ENCODE peak calls at places on chromosomes 16 and 17, in four cellular contexts. V, F, B and K are unnamed samples.

GRCh38 chr17:887842-888214 is 91.7 kb downstream of the NXN start:
- DNase-seq in F (no peak), V (no peak), B (no peak), K (no peak)

GRCh38 chr16:89921699-89922476 is 1.3 kb upstream of the TUBB3 start:
- DNase-seq in V (peak; percentile 94), F (peak; percentile 86), B (no peak), K (peak; percentile 93)

GRCh38 chr17:55420776-55421178 is 858 bp downstream of the MMD start:
- DNase-seq in B (no peak), V (no peak), F (no peak), K (peak; percentile 53)

GRCh38 chr16:47732122-47732805 is 271.1 kb downstream of the PHKB start:
- DNase-seq in F (no peak), B (peak; percentile 13), V (peak; percentile 98), K (peak; percentile 81)

GRCh38 chr16:1082952-1083675 is 10.6 kb downstream of the SSTR5 start:
- DNase-seq in V (no peak), B (no peak), F (no peak), K (no peak)

GRCh38 chr16:10667239-10667638 is 27.5 kb downstream of the TEKT5 start:
- DNase-seq in V (no peak), F (no peak), B (no peak), K (no peak)

GRCh38 chr17:20095366-20096080 is 86.4 kb downstream of the SPECC1 start:
- DNase-seq in F (peak; percentile 84), B (peak; percentile 21), V (peak; percentile 13), K (peak; percentile 81)

GRCh38 chr16:3444032-3444388 is 530 bp downstream of the NAA60 start:
- DNase-seq in V (peak; percentile 80), F (no peak), B (no peak), K (peak; percentile 76)

GRCh38 chr16:89565256-89565505 is 4.7 kb downstream of the RPL13 start:
- DNase-seq in B (no peak), V (no peak), F (no peak), K (peak; percentile 82)

GRCh38 chr16:69302301-69302700 is 8.8 kb upstream of the VPS4A start:
- DNase-seq in B (no peak), V (no peak), F (no peak), K (no peak)

GRCh38 chr17:15263206-15263579 is 1.9 kb downstream of the PMP22 start:
- DNase-seq in B (no peak), V (peak; percentile 73), F (no peak), K (peak; percentile 76)

GRCh38 chr17:2195729-2196128 is 107.9 kb downstream of the SMG6 start:
- DNase-seq in F (no peak), V (no peak), B (no peak), K (no peak)

GRCh38 chr17:50241431-50241830 is 32.8 kb upstream of the TMEM92 start:
- DNase-seq in B (no peak), V (no peak), F (no peak), K (no peak)
- H4K5ac ChIP-seq in B (no peak overlapping the region), V (no peak overlapping the region), F (no peak overlapping the region), K (no peak overlapping the region)

GRCh38 chr17:36461330-36462110 is 25.0 kb upstream of the ZNHIT3 start:
- DNase-seq in B (no peak), F (no peak), V (no peak), K (no peak)
- H4K5ac ChIP-seq in B (no peak overlapping the region), F (no peak overlapping the region), V (no peak overlapping the region), K (no peak overlapping the region)

DNA sequence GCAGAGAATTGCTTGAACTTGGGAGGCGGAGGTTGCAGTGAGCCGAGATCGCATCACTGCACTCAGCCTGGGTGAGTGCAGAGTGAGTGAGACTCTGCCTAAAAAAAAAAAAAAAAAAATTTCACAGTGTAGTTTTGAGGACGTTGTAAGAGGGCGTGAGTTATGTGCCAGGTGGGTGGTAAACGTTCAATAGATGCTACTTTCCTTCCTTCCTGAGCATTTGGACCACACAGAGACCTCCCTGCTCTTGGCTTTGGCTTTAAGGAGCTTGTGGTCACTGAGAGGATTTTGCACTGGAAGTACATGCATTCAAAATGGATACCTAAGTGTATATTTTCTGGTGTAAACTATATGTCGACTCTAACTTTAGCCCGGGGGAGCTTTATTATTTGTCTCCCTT is 30.5 kb downstream of the SOST start:
- DNase-seq in V (no peak), F (no peak), B (no peak), K (no peak)
- H4K5ac ChIP-seq in V (no peak overlapping the region), F (no peak overlapping the region), B (no peak overlapping the region), K (no peak overlapping the region)

GRCh38 chr17:49705254-49705653 is 2.5 kb downstream of the SLC35B1 start:
- DNase-seq in F (no peak), V (no peak), B (no peak), K (no peak)

GRCh38 chr17:49707246-49707607 is 537 bp downstream of the SLC35B1 start:
- DNase-seq in V (no peak), F (no peak), B (no peak), K (peak; percentile 34)

GRCh38 chr17:49703557-49704277 is 4.0 kb downstream of the SLC35B1 start:
- DNase-seq in F (peak; percentile 54), V (peak; percentile 39), B (no peak), K (peak; percentile 77)

GRCh38 chr17:49708515-49709161 is 874 bp upstream of the SLC35B1 start:
- DNase-seq in B (no peak), F (peak; percentile 68), V (no peak), K (peak; percentile 32)

GRCh38 chr17:49707608-49708514 is at the start of gene SLC35B1:
- DNase-seq in B (peak; percentile 97), F (peak; percentile 100), V (peak; percentile 99), K (peak; percentile 99)
- H4K5ac ChIP-seq in B (peak within 1 kb of the TSS; percentile 93), F (no peak within 1 kb of the TSS), V (peak within 1 kb of the TSS; percentile 98), K (no peak within 1 kb of the TSS)

GRCh38 chr17:30952645-30953393 is 18.0 kb upstream of the RNF135 start:
- DNase-seq in B (no peak), V (no peak), F (no peak), K (no peak)
- H4K5ac ChIP-seq in B (no peak overlapping the region), V (no peak overlapping the region), F (no peak overlapping the region), K (no peak overlapping the region)

GRCh38 chr17:6548034-6548433 is 8.3 kb downstream of the PITPNM3 start:
- DNase-seq in B (no peak), F (no peak), V (no peak), K (no peak)

GRCh38 chr17:6549384-6550036 is 6.8 kb downstream of the PITPNM3 start:
- DNase-seq in F (no peak), B (no peak), V (no peak), K (no peak)

GRCh38 chr17:6547336-6547735 is 9.0 kb downstream of the PITPNM3 start:
- DNase-seq in F (no peak), B (no peak), V (no peak), K (no peak)

GRCh38 chr17:6546069-6546718 is 10.2 kb downstream of the PITPNM3 start:
- DNase-seq in F (no peak), B (no peak), V (peak; percentile 67), K (no peak)

GRCh38 chr17:6548578-6549330 is 7.6 kb downstream of the PITPNM3 start:
- DNase-seq in B (no peak), F (no peak), V (no peak), K (no peak)
- H4K5ac ChIP-seq in B (no peak overlapping the region), F (no peak overlapping the region), V (no peak overlapping the region), K (no peak overlapping the region)

GRCh38 chr17:4881761-4882555 is 17.4 kb upstream of the C17orf107 start:
- DNase-seq in B (no peak), V (peak; percentile 12), F (peak; percentile 88), K (peak; percentile 72)

GRCh38 chr17:4880850-4881249 is 18.5 kb upstream of the C17orf107 start:
- DNase-seq in F (no peak), B (no peak), V (no peak), K (no peak)

GRCh38 chr17:4884489-4884888 is 14.8 kb upstream of the C17orf107 start:
- DNase-seq in V (no peak), F (no peak), B (no peak), K (no peak)

GRCh38 chr17:4877089-4877488 is 22.2 kb upstream of the C17orf107 start:
- DNase-seq in B (no peak), V (no peak), F (no peak), K (no peak)

DNA sequence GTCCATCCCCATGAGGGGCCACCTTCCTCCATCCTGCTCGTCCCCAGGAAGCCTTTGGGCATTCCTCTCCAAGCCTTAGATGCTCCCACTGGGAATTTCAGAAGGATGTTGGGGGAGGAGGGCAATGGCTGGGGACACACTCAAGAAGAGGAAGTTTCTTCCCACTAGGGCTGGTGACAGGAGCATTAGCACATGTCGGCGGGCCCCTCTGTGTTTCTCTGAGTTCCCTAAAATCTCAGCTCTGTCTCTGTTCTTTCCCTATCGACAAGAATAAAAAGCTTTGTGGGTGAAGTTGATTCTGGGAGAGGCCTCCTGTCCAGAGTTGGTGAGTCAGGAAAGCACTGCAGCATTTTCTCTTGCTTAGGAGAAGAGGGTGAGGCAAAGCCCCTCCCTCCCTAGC is 19.7 kb upstream of the C17orf107 start:
- DNase-seq in F (no peak), V (no peak), B (no peak), K (no peak)
- H4K5ac ChIP-seq in F (no peak overlapping the region), V (no peak overlapping the region), B (no peak overlapping the region), K (no peak overlapping the region)

GRCh38 chr16:57752581-57753447 is 17.2 kb downstream of the KATNB1 start:
- DNase-seq in B (no peak), F (no peak), V (no peak), K (no peak)
- H4K5ac ChIP-seq in B (no peak overlapping the region), F (no peak overlapping the region), V (no peak overlapping the region), K (no peak overlapping the region)